ENCODE peak calls at places on chromosomes 1 and 21, in seven cellular contexts. O is brain microvascular endothelial cell; X is transverse colon; C is upper lobe of right lung; P is breast epithelium; L is tibial artery; J is CD8-positive, alpha-beta T cell. V is an unnamed sample.

GRCh38 chr1:203706444-203706843 is 58.5 kb upstream of the LAX1 start:
- DNase-seq in O (no peak), X (no peak), C (no peak), P (no peak), L (no peak), J (no peak), V (no peak)

GRCh38 chr1:219621047-219621786 is 8.3 kb upstream of the ZC3H11B start:
- DNase-seq in O (no peak), X (no peak), C (no peak), P (no peak), L (no peak), J (no peak), V (no peak)

GRCh38 chr1:16451868-16452528 is 11.5 kb downstream of the NECAP2 start:
- DNase-seq in O (no peak), X (no peak), C (peak), P (no peak), L (no peak), J (no peak), V (no peak)

GRCh38 chr1:64478594-64479248 is 8.8 kb downstream of the CACHD1 start:
- DNase-seq in O (no peak), X (no peak), C (no peak), P (no peak), L (no peak), J (no peak), V (no peak)

GRCh38 chr1:100038401-100039306 is 68.9 kb downstream of the SLC35A3 start:
- DNase-seq in O (peak), X (peak), C (peak), P (peak), L (peak), J (peak), V (peak)

GRCh38 chr1:204975568-204976235 is 67.3 kb upstream of the CNTN2 start:
- DNase-seq in O (peak), X (peak), C (no peak), P (no peak), L (no peak), J (peak), V (no peak)

GRCh38 chr1:174965006-174965971 is 34.5 kb upstream of the CACYBP start:
- DNase-seq in O (no peak), X (peak), C (no peak), P (no peak), L (no peak), J (peak), V (no peak)

GRCh38 chr1:87644500-87645245 is 316.0 kb downstream of the LMO4 start:
- DNase-seq in O (peak), X (no peak), C (no peak), P (no peak), L (no peak), J (no peak), V (no peak)

GRCh38 chr1:169676001-169676400 is 35.4 kb downstream of the SELL start:
- DNase-seq in O (peak), X (no peak), C (no peak), P (no peak), L (no peak), J (no peak), V (no peak)

GRCh38 chr1:89081005-89081404 is 16.0 kb upstream of the GBP1 start:
- DNase-seq in O (no peak), X (no peak), C (no peak), P (no peak), L (no peak), J (no peak), V (no peak)

GRCh38 chr1:176073524-176074157 is 133.4 kb downstream of the COP1 start:
- DNase-seq in O (peak), X (no peak), C (no peak), P (no peak), L (no peak), J (peak), V (no peak)

GRCh38 chr21:43805275-43805800 is 16.0 kb downstream of the RRP1 start:
- DNase-seq in O (no peak), X (peak), C (no peak), P (no peak), L (no peak), J (no peak), V (no peak)

GRCh38 chr1:121519042-121519755 is 334.4 kb downstream of the SRGAP2C start:
- DNase-seq in O (no peak), X (peak), C (peak), P (no peak), L (peak), J (peak), V (peak)

GRCh38 chr1:111570781-111571181 is 48.8 kb upstream of the RAP1A start:
- DNase-seq in O (no peak), X (peak), C (no peak), P (no peak), L (no peak), J (peak), V (no peak)

GRCh38 chr1:209783338-209783737 is 1.0 kb downstream of the C1orf74 start:
- DNase-seq in O (no peak), X (no peak), C (no peak), P (no peak), L (no peak), J (no peak), V (no peak)

GRCh38 chr1:177082855-177083741 is 81.4 kb downstream of the ASTN1 start:
- DNase-seq in O (no peak), X (no peak), C (no peak), P (no peak), L (no peak), J (no peak), V (no peak)

GRCh38 chr1:154955039-154955717 is 721 bp downstream of the PBXIP1 start:
- DNase-seq in O (peak), X (peak), C (no peak), P (no peak), L (peak), J (peak), V (peak)

GRCh38 chr21:35521852-35522505 is 472.9 kb upstream of the RUNX1 start:
- DNase-seq in O (no peak), X (no peak), C (no peak), P (no peak), L (no peak), J (no peak), V (no peak)

GRCh38 chr1:62342270-62342669 is 23.0 kb upstream of the KANK4 start:
- DNase-seq in O (no peak), X (no peak), C (no peak), P (no peak), L (no peak), J (no peak), V (no peak)

GRCh38 chr21:20902998-20903397 is 95.2 kb upstream of the NCAM2 start:
- DNase-seq in O (no peak), X (no peak), C (no peak), P (no peak), L (no peak), J (no peak), V (no peak)

GRCh38 chr1:22344851-22345560 is 106.6 kb upstream of the ZBTB40 start:
- DNase-seq in O (no peak), X (no peak), C (no peak), P (no peak), L (no peak), J (no peak), V (no peak)

GRCh38 chr1:25743164-25744139 is 56.5 kb upstream of the SELENON start:
- DNase-seq in O (peak), X (peak), C (peak), P (peak), L (peak), J (no peak), V (peak)

GRCh38 chr21:29104239-29104708 is 26.2 kb upstream of the MAP3K7CL start:
- DNase-seq in O (no peak), X (no peak), C (no peak), P (no peak), L (no peak), J (no peak), V (no peak)

GRCh38 chr1:231931146-231931545 is 304.6 kb downstream of the DISC1 start:
- DNase-seq in O (no peak), X (no peak), C (no peak), P (no peak), L (no peak), J (no peak), V (no peak)

GRCh38 chr1:204980870-204981405 is 62.1 kb upstream of the CNTN2 start:
- DNase-seq in O (no peak), X (no peak), C (no peak), P (no peak), L (no peak), J (no peak), V (no peak)

GRCh38 chr1:20008391-20008841 is 29.0 kb upstream of the PLA2G2A start:
- DNase-seq in O (no peak), X (no peak), C (no peak), P (no peak), L (peak), J (no peak), V (no peak)

GRCh38 chr1:15261155-15262002 is 14.4 kb downstream of the FHAD1 start:
- DNase-seq in O (no peak), X (peak), C (peak), P (no peak), L (peak), J (no peak), V (no peak)

GRCh38 chr1:229341811-229342304 is 989 bp downstream of the CCSAP start:
- DNase-seq in O (no peak), X (no peak), C (no peak), P (no peak), L (no peak), J (no peak), V (peak)

GRCh38 chr1:161051219-161051618 is 5.4 kb upstream of the USF1 start:
- DNase-seq in O (no peak), X (no peak), C (no peak), P (no peak), L (no peak), J (no peak), V (no peak)

GRCh38 chr1:203751051-203751450 is 13.9 kb upstream of the LAX1 start:
- DNase-seq in O (peak), X (no peak), C (no peak), P (no peak), L (no peak), J (no peak), V (no peak)

GRCh38 chr1:107991371-107992066 is 26.5 kb upstream of the VAV3 start:
- DNase-seq in O (peak), X (no peak), C (no peak), P (no peak), L (no peak), J (no peak), V (no peak)

GRCh38 chr1:233627376-233627775 is 13.5 kb downstream of the KCNK1 start:
- DNase-seq in O (no peak), X (no peak), C (no peak), P (no peak), L (no peak), J (no peak), V (no peak)

GRCh38 chr1:22283596-22283995 is 140.7 kb upstream of the WNT4 start:
- DNase-seq in O (no peak), X (no peak), C (no peak), P (peak), L (no peak), J (no peak), V (no peak)

GRCh38 chr1:57018119-57018518 is 52.3 kb upstream of the C8B start:
- DNase-seq in O (no peak), X (no peak), C (no peak), P (no peak), L (no peak), J (no peak), V (no peak)

GRCh38 chr1:27330786-27331185 is 8.8 kb downstream of the TMEM222 start:
- DNase-seq in O (no peak), X (no peak), C (no peak), P (no peak), L (no peak), J (no peak), V (no peak)

GRCh38 chr1:27333717-27334279 is 8.0 kb upstream of the SYTL1 start:
- DNase-seq in O (no peak), X (no peak), C (no peak), P (no peak), L (no peak), J (no peak), V (no peak)

GRCh38 chr1:27331426-27331825 is 9.5 kb downstream of the TMEM222 start:
- DNase-seq in O (no peak), X (no peak), C (no peak), P (no peak), L (no peak), J (no peak), V (no peak)

GRCh38 chr1:27332536-27333281 is 9.1 kb upstream of the SYTL1 start:
- DNase-seq in O (no peak), X (peak), C (no peak), P (no peak), L (no peak), J (peak), V (no peak)

DNA sequence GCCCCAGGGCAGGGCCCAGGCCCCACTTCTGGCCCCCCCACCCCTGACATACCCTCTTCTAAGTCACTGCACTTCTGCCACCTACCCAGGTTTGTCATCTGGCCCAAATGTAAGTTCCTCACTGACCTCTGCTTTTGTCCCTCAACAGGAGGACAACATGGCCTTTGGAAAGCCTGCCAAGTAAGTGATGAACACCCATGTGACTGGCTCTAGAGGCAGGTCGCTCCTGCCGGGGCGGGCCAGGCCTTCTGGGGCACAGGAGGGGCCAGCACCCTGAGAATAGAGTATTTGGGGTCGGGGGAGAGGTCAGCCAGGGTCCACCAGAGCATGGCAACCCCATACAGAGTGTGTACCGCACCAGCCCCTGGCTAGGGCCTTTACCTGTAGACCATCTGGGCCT is 9.9 kb upstream of the SYTL1 start:
- DNase-seq in O (no peak), X (no peak), C (no peak), P (no peak), L (no peak), J (no peak), V (no peak)
- H3K27ac ChIP-seq in O (no peak), X (no peak), C (no peak), P (no peak), L (no peak), J (no peak), V (no peak)

GRCh38 chr1:92444351-92444750 is 42.4 kb downstream of the GFI1 start:
- DNase-seq in O (peak), X (no peak), C (no peak), P (no peak), L (no peak), J (no peak), V (no peak)

GRCh38 chr1:92447976-92448375 is 38.7 kb downstream of the GFI1 start:
- DNase-seq in O (no peak), X (no peak), C (no peak), P (no peak), L (no peak), J (no peak), V (no peak)

GRCh38 chr1:92445865-92446264 is 40.9 kb downstream of the GFI1 start:
- DNase-seq in O (no peak), X (no peak), C (no peak), P (no peak), L (no peak), J (no peak), V (no peak)

GRCh38 chr1:92446990-92447681 is 39.6 kb downstream of the GFI1 start:
- DNase-seq in O (peak), X (no peak), C (no peak), P (no peak), L (no peak), J (no peak), V (no peak)

DNA sequence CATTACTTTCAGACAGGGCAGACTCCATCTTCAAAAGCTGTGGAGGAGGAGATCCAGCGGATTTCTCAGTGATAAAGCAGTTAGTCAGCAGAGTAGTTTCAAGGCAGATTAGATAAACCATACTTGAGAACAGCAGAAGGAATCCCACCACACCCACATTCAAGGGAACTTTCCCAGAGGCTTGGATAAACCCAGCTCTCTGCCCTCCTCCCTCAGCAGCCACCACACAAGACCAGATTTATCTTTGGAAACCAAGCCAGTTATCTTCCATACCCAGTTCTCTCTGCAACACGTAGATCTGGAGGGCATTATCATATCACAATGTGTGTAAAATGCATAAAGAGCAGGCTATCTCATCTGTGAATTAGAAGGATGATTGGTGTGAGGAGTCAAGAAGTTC is 40.2 kb downstream of the GFI1 start:
- DNase-seq in O (peak), X (no peak), C (no peak), P (no peak), L (no peak), J (no peak), V (no peak)
- H3K27ac ChIP-seq in O (peak), X (no peak), C (no peak), P (no peak), L (no peak), J (no peak), V (no peak)

DNA sequence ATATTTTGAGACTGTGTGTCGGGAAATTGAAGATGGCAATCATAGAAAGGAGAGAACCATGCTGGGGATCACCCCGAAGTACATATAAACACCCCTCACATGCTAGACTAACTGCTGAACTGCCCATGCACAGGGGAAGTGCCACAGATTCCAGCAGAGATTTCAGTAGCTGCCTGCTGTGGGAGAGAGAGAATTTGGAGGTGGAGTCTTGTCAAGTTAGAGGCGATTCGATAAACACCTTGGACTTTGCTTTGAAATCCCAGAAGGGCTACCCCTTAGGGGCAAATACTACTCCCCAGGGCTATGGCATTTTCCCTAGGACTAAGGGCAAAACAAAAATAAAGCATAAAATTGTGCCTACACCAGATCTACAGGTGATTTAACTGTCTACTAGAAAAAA is 103.3 kb downstream of the PEX14 start:
- DNase-seq in O (no peak), X (no peak), C (no peak), P (no peak), L (no peak), J (no peak), V (no peak)
- H3K27ac ChIP-seq in O (no peak), X (no peak), C (no peak), P (no peak), L (no peak), J (no peak), V (no peak)

GRCh38 chr1:10693152-10693496 is 103.3 kb downstream of the CASZ1 start:
- DNase-seq in O (no peak), X (no peak), C (no peak), P (no peak), L (no peak), J (no peak), V (no peak)

GRCh38 chr1:10693497-10694273 is 102.8 kb downstream of the CASZ1 start:
- DNase-seq in O (no peak), X (peak), C (peak), P (no peak), L (no peak), J (peak), V (no peak)

GRCh38 chr1:10691740-10692125 is 104.7 kb downstream of the CASZ1 start:
- DNase-seq in O (no peak), X (peak), C (no peak), P (no peak), L (no peak), J (no peak), V (no peak)

GRCh38 chr1:10691075-10691739 is 105.2 kb downstream of the CASZ1 start:
- DNase-seq in O (no peak), X (no peak), C (no peak), P (no peak), L (no peak), J (no peak), V (no peak)

DNA sequence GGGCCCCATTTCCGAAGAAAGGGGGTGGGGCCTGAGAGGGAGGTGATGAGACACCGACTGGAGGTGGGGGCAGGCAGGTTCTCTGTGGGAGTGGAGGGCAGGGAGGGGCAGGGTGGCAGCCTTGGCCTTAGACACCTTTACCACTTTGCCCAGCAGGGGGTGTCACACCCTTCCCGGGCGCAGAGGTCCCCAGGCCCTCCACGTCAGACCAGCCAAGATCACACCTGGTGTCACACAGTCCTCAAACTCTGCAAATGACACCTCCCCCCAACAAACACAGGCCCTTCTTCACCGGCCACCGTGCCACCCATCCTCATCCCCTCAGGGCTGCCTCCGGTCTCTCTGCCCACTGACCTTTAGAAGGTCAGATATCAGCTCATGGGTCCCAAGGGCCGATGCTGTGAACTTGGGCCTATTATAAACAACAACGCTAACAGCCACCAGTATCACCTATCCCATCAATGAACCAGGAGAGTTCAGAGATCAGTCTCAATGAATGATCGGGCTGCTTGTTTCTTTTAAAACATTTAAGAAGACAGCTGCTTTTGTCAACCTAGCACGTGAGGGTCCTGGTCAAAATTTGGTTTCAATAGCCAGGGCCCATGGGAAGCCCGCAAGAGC is 103.9 kb downstream of the CASZ1 start:
- DNase-seq in O (no peak), X (peak), C (peak), P (no peak), L (no peak), J (peak), V (no peak)
- H3K27ac ChIP-seq in O (no peak), X (peak), C (peak), P (peak), L (peak), J (no peak), V (no peak)

DNA sequence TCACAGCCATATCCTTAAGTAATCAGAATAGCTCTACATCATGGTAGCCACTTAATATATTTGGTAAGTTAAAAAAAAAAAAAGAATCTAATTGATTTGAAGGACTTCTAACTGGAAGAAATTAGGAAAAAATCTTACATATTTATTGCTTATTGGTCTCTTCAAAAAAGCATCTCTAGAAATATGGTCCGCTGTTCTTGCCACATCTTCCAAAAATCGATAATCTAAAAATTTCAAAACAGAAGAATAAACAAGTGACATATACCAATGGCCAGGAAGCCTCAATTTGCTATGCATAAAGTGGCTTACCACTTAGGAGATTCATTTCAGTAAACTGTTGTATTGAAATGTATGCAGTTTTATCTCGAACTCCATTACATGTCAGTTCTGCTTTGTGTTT is 2.3 kb downstream of the ZNHIT6 start:
- DNase-seq in O (no peak), X (no peak), C (no peak), P (no peak), L (no peak), J (no peak), V (no peak)
- H3K27ac ChIP-seq in O (no peak), X (no peak), C (no peak), P (no peak), L (no peak), J (no peak), V (no peak)